ENCODE peak calls at places on chromosomes 1 and 21, in nine cellular contexts. A is NCI-H345, U is kidney glomerular epithelial cell, E is GM03348, O is Daoy, D is A172, K is GM10248, S is amygdala, T is ecto neural progenitor cell. B is an unnamed sample.

GRCh38 chr1:235047331-235047871 is 81.2 kb downstream of the TOMM20 start:
- DNase-seq in A (no peak), U (no peak), E (no peak), O (no peak), D (no peak), K (no peak), S (no peak), T (no peak), B (no peak)

GRCh38 chr21:43312011-43312410 is 114.9 kb downstream of the SIK1 start:
- DNase-seq in A (no peak), U (no peak), E (no peak), O (no peak), D (no peak), K (no peak), S (no peak), T (no peak), B (peak; percentile 59)

GRCh38 chr1:115299266-115299665 is 38.8 kb downstream of the NGF start:
- DNase-seq in A (no peak), U (peak; percentile 53), E (no peak), O (peak; percentile 86), D (peak; percentile 23), K (no peak), S (no peak), T (no peak), B (peak; percentile 62)

GRCh38 chr21:46036696-46037337 is 55.2 kb downstream of the COL6A1 start:
- DNase-seq in A (no peak), U (no peak), E (no peak), O (no peak), D (no peak), K (no peak), S (no peak), T (no peak), B (no peak)

GRCh38 chr1:162541619-162542141 is 19.8 kb upstream of the UAP1 start:
- DNase-seq in A (no peak), U (peak; percentile 73), E (peak; percentile 82), O (peak; percentile 90), D (peak; percentile 99), K (no peak), S (no peak), T (no peak), B (no peak)

GRCh38 chr1:240109920-240110685 is 18.4 kb downstream of the FMN2 start:
- DNase-seq in A (no peak), U (no peak), E (no peak), O (no peak), D (no peak), K (no peak), S (no peak), T (no peak), B (no peak)

GRCh38 chr1:58283380-58284338 is 262.9 kb downstream of the OMA1 start:
- DNase-seq in A (no peak), U (no peak), E (no peak), O (no peak), D (no peak), K (no peak), S (no peak), T (no peak), B (no peak)

GRCh38 chr1:189429610-189430009 is 1048.1 kb downstream of the BRINP3 start:
- DNase-seq in A (no peak), U (peak; percentile 3), E (no peak), O (peak; percentile 49), D (no peak), K (peak; percentile 18), S (no peak), T (no peak), B (no peak)

GRCh38 chr1:53586765-53587164 is 127.6 kb downstream of the DMRTB1 start:
- DNase-seq in A (no peak), U (no peak), E (no peak), O (no peak), D (no peak), K (no peak), S (no peak), T (peak; percentile 41), B (no peak)

GRCh38 chr1:224264321-224264720 is 65.7 kb downstream of the NVL start:
- DNase-seq in A (no peak), U (no peak), E (no peak), O (peak; percentile 23), D (peak; percentile 16), K (no peak), S (no peak), T (no peak), B (no peak)

GRCh38 chr1:237913345-237913744 is 22.6 kb upstream of the ZP4 start:
- DNase-seq in A (no peak), U (no peak), E (no peak), O (no peak), D (no peak), K (no peak), S (no peak), T (no peak), B (peak; percentile 13)

GRCh38 chr1:170277985-170278384 is 132.2 kb downstream of the NTMT2 start:
- DNase-seq in A (no peak), U (no peak), E (no peak), O (no peak), D (no peak), K (no peak), S (no peak), T (no peak), B (no peak)

GRCh38 chr1:151159373-151159772 is 2.9 kb downstream of the TNFAIP8L2 start:
- DNase-seq in A (no peak), U (no peak), E (no peak), O (no peak), D (no peak), K (no peak), S (no peak), T (no peak), B (no peak)

GRCh38 chr1:6580588-6581270 is 935 bp downstream of the ZBTB48 start:
- DNase-seq in A (no peak), U (no peak), E (no peak), O (no peak), D (no peak), K (no peak), S (no peak), T (no peak), B (no peak)

GRCh38 chr1:184078564-184079107 is 27.1 kb downstream of the TSEN15 start:
- DNase-seq in A (no peak), U (no peak), E (no peak), O (no peak), D (no peak), K (no peak), S (no peak), T (no peak), B (no peak)

GRCh38 chr1:155834296-155834926 is 22.6 kb downstream of the GON4L start:
- DNase-seq in A (no peak), U (peak; percentile 55), E (peak; percentile 44), O (no peak), D (peak; percentile 62), K (no peak), S (no peak), T (peak; percentile 64), B (no peak)

GRCh38 chr1:158149175-158149574 is 31.5 kb upstream of the CD1D start:
- DNase-seq in A (no peak), U (no peak), E (no peak), O (no peak), D (no peak), K (no peak), S (no peak), T (no peak), B (no peak)

GRCh38 chr1:99407018-99407417 is 142.7 kb downstream of the PLPPR4 start:
- DNase-seq in A (no peak), U (no peak), E (no peak), O (peak; percentile 9), D (no peak), K (no peak), S (no peak), T (no peak), B (no peak)

GRCh38 chr1:162734047-162734446 is 56.5 kb upstream of the HSD17B7 start:
- DNase-seq in A (no peak), U (no peak), E (no peak), O (no peak), D (no peak), K (no peak), S (no peak), T (no peak), B (no peak)

GRCh38 chr1:178497903-178498478 is 1.2 kb upstream of the CLEC20A start:
- DNase-seq in A (no peak), U (no peak), E (no peak), O (no peak), D (no peak), K (no peak), S (no peak), T (no peak), B (no peak)